ENCODE peak calls at places on chromosomes 13 and 19, in six cellular contexts. One of them, this sample, is unnamed.
A peak's percentile ranks its signal among the peaks of the same experiment; 100 is the strongest.

GRCh38 chr13:22040810-22041364 is 370.0 kb downstream of the FGF9 start:
- DNase-seq in psoas muscle: no peak
- DNase-seq in NCI-H1105: no peak
- DNase-seq in fibroblast of lung: no peak
- DNase-seq in EL: no peak
- DNase-seq in C1 segment of cervical spinal cord: no peak
- DNase-seq in this sample: no peak

GRCh38 chr13:45194081-45194939 is 6.5 kb downstream of the KCTD4 start:
- DNase-seq in EL: no peak
- DNase-seq in C1 segment of cervical spinal cord: peak; percentile 4
- DNase-seq in NCI-H1105: no peak
- DNase-seq in fibroblast of lung: peak; percentile 77
- DNase-seq in psoas muscle: no peak
- DNase-seq in this sample: no peak

GRCh38 chr19:6061420-6062130 is 48.7 kb downstream of the RFX2 start:
- DNase-seq in psoas muscle: no peak
- DNase-seq in C1 segment of cervical spinal cord: no peak
- DNase-seq in EL: no peak
- DNase-seq in NCI-H1105: no peak
- DNase-seq in fibroblast of lung: no peak
- DNase-seq in this sample: no peak

GRCh38 chr13:106599875-106600797 is 32.2 kb upstream of the ARGLU1 start:
- DNase-seq in fibroblast of lung: peak; percentile 84
- DNase-seq in psoas muscle: no peak
- DNase-seq in C1 segment of cervical spinal cord: no peak
- DNase-seq in EL: peak; percentile 65
- DNase-seq in NCI-H1105: no peak
- DNase-seq in this sample: peak; percentile 82

GRCh38 chr13:90752070-90752469 is 595.4 kb upstream of the MIR17HG start:
- DNase-seq in NCI-H1105: no peak
- DNase-seq in fibroblast of lung: no peak
- DNase-seq in psoas muscle: no peak
- DNase-seq in C1 segment of cervical spinal cord: no peak
- DNase-seq in EL: no peak
- DNase-seq in this sample: no peak

GRCh38 chr13:78609464-78610205 is 6.3 kb upstream of the POU4F1 start:
- DNase-seq in EL: peak; percentile 29
- DNase-seq in NCI-H1105: no peak
- DNase-seq in psoas muscle: peak; percentile 57
- DNase-seq in fibroblast of lung: no peak
- DNase-seq in C1 segment of cervical spinal cord: no peak
- DNase-seq in this sample: peak; percentile 38

GRCh38 chr13:90171649-90172048 is 1175.8 kb upstream of the MIR17HG start:
- DNase-seq in psoas muscle: no peak
- DNase-seq in fibroblast of lung: peak; percentile 2
- DNase-seq in NCI-H1105: no peak
- DNase-seq in EL: no peak
- DNase-seq in C1 segment of cervical spinal cord: no peak
- DNase-seq in this sample: peak; percentile 34

GRCh38 chr19:46697142-46697960 is 19.6 kb downstream of the PRKD2 start:
- DNase-seq in NCI-H1105: no peak
- DNase-seq in C1 segment of cervical spinal cord: peak; percentile 26
- DNase-seq in psoas muscle: peak; percentile 94
- DNase-seq in fibroblast of lung: peak; percentile 56
- DNase-seq in EL: peak; percentile 18
- DNase-seq in this sample: no peak

GRCh38 chr19:28393574-28394336 is 819.2 kb downstream of the UQCRFS1 start:
- DNase-seq in psoas muscle: no peak
- DNase-seq in C1 segment of cervical spinal cord: no peak
- DNase-seq in EL: peak; percentile 48
- DNase-seq in NCI-H1105: no peak
- DNase-seq in fibroblast of lung: no peak
- DNase-seq in this sample: no peak

GRCh38 chr19:38993271-38993670 is 17.7 kb upstream of the FBXO17 start:
- DNase-seq in C1 segment of cervical spinal cord: no peak
- DNase-seq in EL: peak; percentile 84
- DNase-seq in NCI-H1105: no peak
- DNase-seq in psoas muscle: no peak
- DNase-seq in fibroblast of lung: peak; percentile 82
- DNase-seq in this sample: peak; percentile 71